ENCODE peak calls at places on chromosomes 4 and X, in six cellular contexts. Q is IMR-90, R is K562, K is A549, L is HepG2, Z is GM12878. M is an unnamed sample.

GRCh38 chr4:113433536-113434246 is 327.8 kb downstream of the CAMK2D start:
- DNase-seq in R (no peak), L (no peak), K (no peak), Z (no peak), Q (no peak), M (no peak)

GRCh38 chr4:52823478-52824092 is 38.5 kb upstream of the RASL11B start:
- DNase-seq in L (no peak), K (no peak), R (no peak), Q (peak), Z (no peak), M (no peak)

GRCh38 chr4:75634281-75634680 is 4.0 kb upstream of the CDKL2 start:
- DNase-seq in Z (no peak), K (no peak), R (no peak), Q (no peak), L (no peak), M (no peak)

GRCh38 chrX:106999002-106999975 is 723 bp downstream of the MORC4 start:
- DNase-seq in R (peak), K (peak), Z (no peak), Q (peak), L (peak), M (peak)

GRCh38 chrX:118963159-118963558 is 11.3 kb upstream of the LONRF3 start:
- DNase-seq in Z (no peak), L (no peak), K (no peak), Q (no peak), R (peak), M (no peak)

GRCh38 chrX:34521563-34521962 is 135.5 kb downstream of the TMEM47 start:
- DNase-seq in L (no peak), R (no peak), K (no peak), Q (peak), Z (no peak), M (peak)

GRCh38 chr4:651884-652642 is 22.0 kb downstream of the ATP5ME start:
- DNase-seq in Q (no peak), L (no peak), Z (no peak), K (no peak), R (no peak), M (no peak)

GRCh38 chr4:6610856-6611430 is 29.5 kb upstream of the MRFAP1 start:
- DNase-seq in L (no peak), K (no peak), Z (no peak), Q (no peak), R (no peak), M (no peak)

GRCh38 chr4:13919021-13919441 is 291.5 kb upstream of the BOD1L1 start:
- DNase-seq in Z (no peak), K (no peak), R (no peak), Q (peak), L (no peak), M (no peak)

GRCh38 chrX:51144828-51145442 is 187.7 kb upstream of the NUDT10 start:
- DNase-seq in K (peak), L (peak), Q (peak), Z (peak), R (peak), M (peak)

GRCh38 chr4:80566203-80566872 is 230.8 kb downstream of the CFAP299 start:
- DNase-seq in Q (no peak), Z (no peak), L (no peak), K (no peak), R (no peak), M (no peak)

GRCh38 chr4:93911671-93912070 is 83.1 kb downstream of the ATOH1 start:
- DNase-seq in K (no peak), Z (no peak), Q (no peak), L (no peak), R (no peak), M (no peak)

GRCh38 chrX:134457708-134458107 is 2.3 kb upstream of the HPRT1 start:
- DNase-seq in L (no peak), Q (no peak), Z (no peak), R (peak), K (no peak), M (no peak)

GRCh38 chrX:134460861-134461218 is 875 bp downstream of the HPRT1 start:
- DNase-seq in R (peak), L (no peak), Z (no peak), K (no peak), Q (peak), M (no peak)

GRCh38 chrX:134462927-134463326 is 3.0 kb downstream of the HPRT1 start:
- DNase-seq in Q (no peak), L (peak), R (no peak), K (no peak), Z (no peak), M (no peak)

GRCh38 chrX:134459683-134460004 is 321 bp upstream of the HPRT1 start:
- DNase-seq in K (no peak), R (no peak), Z (no peak), Q (no peak), L (peak), M (no peak)

DNA sequence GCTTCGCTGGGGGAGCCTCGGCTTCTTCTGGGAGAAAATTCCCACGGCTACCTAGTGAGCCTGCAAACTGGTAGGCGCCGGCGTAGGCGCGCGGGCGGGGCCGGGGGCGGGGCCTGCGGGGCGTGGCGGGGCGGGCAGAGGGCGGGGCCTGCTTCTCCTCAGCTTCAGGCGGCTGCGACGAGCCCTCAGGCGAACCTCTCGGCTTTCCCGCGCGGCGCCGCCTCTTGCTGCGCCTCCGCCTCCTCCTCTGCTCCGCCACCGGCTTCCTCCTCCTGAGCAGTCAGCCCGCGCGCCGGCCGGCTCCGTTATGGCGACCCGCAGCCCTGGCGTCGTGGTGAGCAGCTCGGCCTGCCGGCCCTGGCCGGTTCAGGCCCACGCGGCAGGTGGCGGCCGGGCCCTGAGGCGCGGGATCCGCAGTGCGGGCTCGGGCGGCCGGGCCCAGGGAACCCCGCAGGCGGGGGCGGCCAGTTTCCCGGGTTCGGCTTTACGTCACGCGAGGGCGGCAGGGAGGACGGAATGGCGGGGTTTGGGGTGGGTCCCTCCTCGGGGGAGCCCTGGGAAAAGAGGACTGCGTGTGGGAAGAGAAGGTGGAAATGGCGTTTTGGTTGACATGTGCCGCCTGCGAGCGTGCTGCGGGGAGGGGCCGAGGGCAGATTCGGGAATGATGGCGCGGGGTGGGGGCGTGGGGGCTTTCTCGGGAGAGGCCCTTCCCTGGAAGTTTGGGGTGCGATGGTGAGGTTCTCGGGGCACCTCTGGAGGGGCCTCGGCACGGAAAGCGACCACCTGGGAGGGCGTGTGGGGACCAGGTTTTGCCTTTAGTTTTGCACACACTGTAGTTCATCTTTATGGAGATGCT is at the start of gene HPRT1:
- DNase-seq in Q (peak), K (peak), L (peak), R (peak), Z (no peak), M (peak)
- TF ChIP-seq BHLHE40 in Q (no peak), K (no peak), L (no peak), R (no peak), Z (no peak), M (no peak)

GRCh38 chrX:109943740-109944092 is 59.2 kb upstream of the TMEM164 start:
- DNase-seq in K (no peak), L (no peak), R (no peak), Q (no peak), Z (no peak), M (no peak)
- TF ChIP-seq BHLHE40 in K (no peak), L (no peak), R (no peak), Q (no peak), Z (no peak), M (no peak)

DNA sequence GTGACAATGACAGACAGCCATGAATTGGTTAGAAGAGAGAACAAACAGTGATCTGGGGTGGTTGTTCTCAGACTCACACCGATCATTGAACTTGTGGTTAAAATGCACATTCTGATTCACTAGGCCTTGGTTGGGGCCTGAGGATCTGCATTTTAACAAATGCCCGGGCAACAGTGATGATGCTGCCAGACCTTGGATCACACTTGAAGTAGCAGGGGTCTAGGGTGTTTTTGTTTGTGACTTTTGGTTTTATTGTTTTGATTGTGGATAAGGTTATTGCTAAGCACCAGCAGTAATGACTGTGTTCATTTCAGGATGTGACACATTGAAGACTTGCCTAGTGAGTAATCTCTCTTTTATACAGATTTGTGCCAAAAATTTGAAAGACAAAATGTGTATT is 36.5 kb downstream of the TXLNG start:
- DNase-seq in R (no peak), Q (peak), Z (no peak), K (no peak), L (no peak), M (no peak)
- TF ChIP-seq BHLHE40 in R (no peak), Q (no peak), Z (no peak), K (no peak), L (no peak), M (no peak)

GRCh38 chrX:74049126-74049525 is 254.9 kb upstream of the ZCCHC13 start:
- DNase-seq in Z (no peak), K (no peak), R (no peak), Q (no peak), L (no peak), M (no peak)
- TF ChIP-seq BHLHE40 in Z (no peak), K (no peak), R (no peak), Q (no peak), L (no peak), M (no peak)

GRCh38 chr4:133624744-133625143 is 475.6 kb downstream of the PCDH10 start:
- DNase-seq in R (peak), L (no peak), K (peak), Z (no peak), Q (no peak), M (peak)
- TF ChIP-seq BHLHE40 in R (no peak), L (no peak), K (no peak), Z (no peak), Q (no peak), M (no peak)

GRCh38 chrX:72016881-72017783 is 106.5 kb downstream of the NHSL2 start:
- DNase-seq in R (no peak), Z (no peak), L (no peak), Q (no peak), K (no peak), M (no peak)

GRCh38 chrX:72018277-72019112 is 107.8 kb downstream of the NHSL2 start:
- DNase-seq in R (peak), Z (no peak), Q (peak), K (peak), L (peak), M (peak)

GRCh38 chrX:72020204-72020603 is 109.6 kb downstream of the NHSL2 start:
- DNase-seq in L (no peak), Q (no peak), R (no peak), Z (no peak), K (no peak), M (no peak)

GRCh38 chrX:72020788-72021187 is 110.1 kb downstream of the NHSL2 start:
- DNase-seq in Z (peak), Q (no peak), K (no peak), L (no peak), R (no peak), M (no peak)

GRCh38 chrX:72019487-72019886 is 108.8 kb downstream of the NHSL2 start:
- DNase-seq in Q (no peak), R (no peak), L (no peak), Z (no peak), K (no peak), M (no peak)
- TF ChIP-seq BHLHE40 in Q (no peak), R (no peak), L (no peak), Z (no peak), K (no peak), M (no peak)

DNA sequence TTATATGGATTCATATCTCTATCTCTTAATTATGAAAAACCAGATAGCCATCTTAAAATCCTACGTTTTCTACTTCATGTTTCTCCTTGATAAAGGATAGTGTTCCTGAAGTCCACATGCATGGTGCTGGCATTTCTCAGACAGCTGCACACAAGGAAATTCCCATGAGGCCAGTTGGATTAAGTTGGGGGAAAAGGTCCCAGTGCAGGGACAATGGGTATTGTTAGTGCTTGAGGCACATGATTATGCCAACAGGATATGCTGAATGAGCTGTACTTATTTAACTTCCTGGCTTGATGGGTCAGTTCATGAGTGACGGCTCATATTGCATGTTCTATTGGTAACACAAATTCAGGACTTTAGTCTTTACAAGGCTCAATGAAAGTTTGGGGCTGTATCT is 913.9 kb upstream of the NDST4 start:
- DNase-seq in Q (no peak), Z (no peak), R (no peak), K (no peak), L (no peak), M (no peak)
- TF ChIP-seq BHLHE40 in Q (no peak), Z (no peak), R (no peak), K (no peak), L (no peak), M (no peak)

DNA sequence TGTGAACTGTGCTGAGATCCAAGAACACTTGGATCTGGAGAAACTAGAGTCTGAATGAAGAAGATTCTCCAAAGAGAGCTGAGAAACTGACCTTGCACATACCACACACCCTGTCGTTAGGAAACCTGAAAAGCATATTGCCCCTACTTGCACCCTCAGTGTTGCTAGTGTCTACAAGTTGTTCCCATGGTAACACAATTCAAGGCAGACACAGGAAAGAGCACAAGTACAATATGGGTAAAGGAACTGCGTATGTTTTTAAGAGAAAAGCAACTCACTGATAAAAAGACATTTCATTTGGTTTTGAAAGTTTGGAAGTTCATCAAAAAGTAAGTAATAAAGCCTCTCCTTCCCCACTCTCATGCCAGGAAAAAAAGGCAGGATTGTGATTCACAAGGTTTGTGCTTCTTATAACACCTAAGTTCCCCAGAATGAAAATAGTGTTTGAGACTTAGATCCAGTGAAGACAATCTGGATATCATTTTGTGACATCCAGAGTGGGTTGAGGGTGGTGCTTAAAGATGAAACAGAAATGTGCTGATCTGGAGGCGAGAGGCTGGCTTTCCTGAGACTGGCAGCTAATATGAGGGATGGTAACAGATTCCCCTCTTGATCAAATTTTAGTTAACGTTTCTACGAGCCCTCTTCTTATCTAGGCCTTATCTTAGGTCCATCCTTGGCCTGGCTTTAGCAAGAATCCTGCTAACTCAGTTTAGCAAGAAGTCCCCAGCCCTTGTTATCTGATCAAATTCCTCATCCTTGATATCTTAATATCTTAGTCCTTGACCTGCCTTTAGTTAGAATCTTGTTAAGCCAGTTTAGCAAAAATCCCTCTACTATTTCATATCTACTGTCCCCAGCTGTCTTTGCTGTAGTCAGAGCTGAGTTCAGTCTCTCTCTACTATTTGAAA is 42.3 kb downstream of the NIPAL1 start:
- DNase-seq in L (no peak), Q (no peak), R (no peak), Z (no peak), K (no peak), M (no peak)
- TF ChIP-seq BHLHE40 in L (no peak), Q (no peak), R (no peak), Z (no peak), K (no peak), M (no peak)

GRCh38 chr4:100679926-100680325 is 162.1 kb upstream of the EMCN start:
- DNase-seq in K (no peak), Z (no peak), L (no peak), Q (no peak), R (no peak), M (no peak)
- TF ChIP-seq BHLHE40 in K (no peak), Z (no peak), L (no peak), Q (no peak), R (no peak), M (no peak)

GRCh38 chrX:149490100-149490499 is 15.0 kb downstream of the IDS start:
- DNase-seq in Z (no peak), K (no peak), R (no peak), L (no peak), Q (peak), M (no peak)
- TF ChIP-seq BHLHE40 in Z (no peak), K (no peak), R (no peak), L (no peak), Q (no peak), M (no peak)